ENCODE peak calls at places on chromosomes 2 and 18, in nine cellular contexts. Y is left cardiac atrium; Z is RPMI8226; L is NAMALWA; I is activated CD8-positive, alpha-beta memory T cell treated with anti-CD3 and anti-CD28 coated beads for 4 hours; R is cerebellum; T is PC-9; H is RPMI7951; M is neuronal stem cell. V is an unnamed sample.

GRCh38 chr18:70496749-70497294 is 208.0 kb downstream of the SOCS6 start:
- DNase-seq in Y (no peak), Z (no peak), L (no peak), I (no peak), R (no peak), T (no peak), H (no peak), M (no peak), V (no peak)

GRCh38 chr18:3494569-3494968 is 44.6 kb downstream of the TGIF1 start:
- DNase-seq in Y (no peak), Z (no peak), L (no peak), I (no peak), R (no peak), T (no peak), H (no peak), M (no peak), V (no peak)

GRCh38 chr2:239240480-239240881 is 160.3 kb downstream of the HDAC4 start:
- DNase-seq in Y (peak), Z (no peak), L (no peak), I (no peak), R (no peak), T (no peak), H (no peak), M (no peak), V (no peak)

GRCh38 chr2:164479460-164479859 is 141.8 kb downstream of the GRB14 start:
- DNase-seq in Y (peak), Z (peak), L (no peak), I (no peak), R (no peak), T (no peak), H (peak), M (peak), V (no peak)

GRCh38 chr2:210461401-210461800 is 15.2 kb downstream of the LANCL1 start:
- DNase-seq in Y (no peak), Z (no peak), L (peak), I (no peak), R (no peak), T (no peak), H (no peak), M (no peak), V (no peak)

GRCh38 chr2:128315829-128316776 is 2.6 kb downstream of the HS6ST1 start:
- DNase-seq in Y (peak), Z (no peak), L (no peak), I (no peak), R (peak), T (no peak), H (no peak), M (no peak), V (no peak)

GRCh38 chr2:182611009-182611408 is 105.0 kb upstream of the DNAJC10 start:
- DNase-seq in Y (no peak), Z (no peak), L (no peak), I (no peak), R (no peak), T (no peak), H (no peak), M (no peak), V (no peak)

GRCh38 chr2:99754215-99754614 is 264.4 kb upstream of the REV1 start:
- DNase-seq in Y (no peak), Z (no peak), L (no peak), I (no peak), R (no peak), T (peak), H (peak), M (no peak), V (no peak)

GRCh38 chr2:76316691-76317090 is 606.0 kb upstream of the GCFC2 start:
- DNase-seq in Y (no peak), Z (peak), L (no peak), I (no peak), R (no peak), T (no peak), H (no peak), M (no peak), V (no peak)

GRCh38 chr2:160363961-160364733 is 129.5 kb downstream of the RBMS1 start:
- DNase-seq in Y (no peak), Z (no peak), L (no peak), I (no peak), R (no peak), T (no peak), H (no peak), M (no peak), V (no peak)

GRCh38 chr2:196275646-196276352 is 104.4 kb upstream of the STK17B start:
- DNase-seq in Y (no peak), Z (no peak), L (peak), I (no peak), R (no peak), T (peak), H (peak), M (no peak), V (no peak)

GRCh38 chr18:77055429-77056310 is 76.9 kb downstream of the MBP start:
- DNase-seq in Y (no peak), Z (no peak), L (peak), I (no peak), R (no peak), T (no peak), H (no peak), M (no peak), V (no peak)

GRCh38 chr2:26649322-26649721 is 8.2 kb upstream of the CIB4 start:
- DNase-seq in Y (no peak), Z (no peak), L (no peak), I (no peak), R (no peak), T (no peak), H (no peak), M (no peak), V (no peak)

GRCh38 chr2:195343942-195344530 is 313.0 kb upstream of the SLC39A10 start:
- DNase-seq in Y (no peak), Z (no peak), L (no peak), I (no peak), R (no peak), T (no peak), H (peak), M (no peak), V (no peak)

GRCh38 chr2:168401771-168402170 is 54.3 kb upstream of the CERS6 start:
- DNase-seq in Y (no peak), Z (no peak), L (no peak), I (no peak), R (no peak), T (no peak), H (no peak), M (no peak), V (no peak)

GRCh38 chr2:176680916-176681315 is 411.7 kb downstream of the MTX2 start:
- DNase-seq in Y (no peak), Z (no peak), L (no peak), I (no peak), R (no peak), T (no peak), H (no peak), M (no peak), V (no peak)

GRCh38 chr2:48512071-48512470 is 17.9 kb upstream of the STON1 start:
- DNase-seq in Y (no peak), Z (no peak), L (no peak), I (no peak), R (no peak), T (no peak), H (no peak), M (no peak), V (no peak)

V was measured in epithelial cell of prostate.